ENCODE peak calls at places on chromosomes 11 and 22, in five cellular contexts. N is cardiac septum; K is fibroblast of the aortic adventitia; R is activated naive CD4-positive, alpha-beta T cell treated with anti-CD3 and anti-CD28 coated beads for 36 hours; U is K562. H is an unnamed sample.

GRCh38 chr22:26429458-26430238 is 588 bp downstream of the ASPHD2 start:
- DNase-seq in K (no peak), U (no peak), N (no peak), R (peak), H (no peak)

GRCh38 chr11:68999093-68999747 is 13.8 kb downstream of the MRGPRF start:
- DNase-seq in R (no peak), N (peak), K (no peak), U (no peak), H (no peak)

GRCh38 chr11:119375629-119376196 is 5.8 kb downstream of the USP2 start:
- DNase-seq in K (peak), N (peak), U (peak), R (no peak), H (peak)

GRCh38 chr11:111157571-111157970 is 88.0 kb upstream of the POU2AF2 start:
- DNase-seq in R (no peak), U (no peak), N (no peak), K (no peak), H (no peak)

GRCh38 chr11:105838668-105839403 is 183.2 kb downstream of the MSANTD4 start:
- DNase-seq in R (no peak), N (no peak), K (no peak), U (no peak), H (peak)

GRCh38 chr22:42967933-42968332 is 47.0 kb downstream of the PACSIN2 start:
- DNase-seq in N (peak), K (no peak), R (peak), U (peak), H (no peak)

GRCh38 chr11:72725731-72726042 is 26.5 kb downstream of the ARAP1 start:
- DNase-seq in N (no peak), K (no peak), R (no peak), U (no peak), H (no peak)

GRCh38 chr22:39179401-39179827 is 26.9 kb upstream of the CBX7 start:
- DNase-seq in U (peak), R (no peak), N (peak), K (no peak), H (no peak)

GRCh38 chr22:27705391-27706080 is 96.0 kb downstream of the MN1 start:
- DNase-seq in R (no peak), U (no peak), N (no peak), K (peak), H (no peak)

GRCh38 chr11:103035656-103036434 is 56.1 kb downstream of the DCUN1D5 start:
- DNase-seq in R (peak), N (no peak), U (peak), K (peak), H (peak)

GRCh38 chr22:50527921-50528681 is 1.7 kb downstream of the TYMP start:
- DNase-seq in U (no peak), N (no peak), R (no peak), K (no peak), H (no peak)

GRCh38 chr11:66082936-66083698 is 13.0 kb downstream of the PACS1 start:
- DNase-seq in U (peak), K (peak), R (no peak), N (no peak), H (peak)

GRCh38 chr22:48451891-48452290 is 1375.8 kb downstream of the BRD1 start:
- DNase-seq in U (no peak), R (no peak), K (no peak), N (no peak), H (no peak)

GRCh38 chr11:26234451-26234850 is 97.5 kb upstream of the ANO3 start:
- DNase-seq in K (peak), R (no peak), N (no peak), U (no peak), H (no peak)

GRCh38 chr22:39510529-39511149 is 8.5 kb downstream of the MIEF1 start:
- DNase-seq in U (no peak), R (no peak), N (no peak), K (no peak), H (no peak)

GRCh38 chr22:46456818-46457163 is 80.6 kb downstream of the CELSR1 start:
- DNase-seq in U (no peak), K (no peak), R (no peak), N (no peak), H (no peak)

GRCh38 chr11:67436459-67437081 is 912 bp downstream of the PTPRCAP start:
- DNase-seq in N (no peak), R (peak), U (peak), K (no peak), H (no peak)

GRCh38 chr22:19795617-19796008 is 35.0 kb downstream of the TBX1 start:
- DNase-seq in U (no peak), N (no peak), R (no peak), K (peak), H (no peak)

GRCh38 chr11:115521874-115522273 is 17.7 kb upstream of the CADM1 start:
- DNase-seq in K (no peak), U (no peak), N (no peak), R (no peak), H (no peak)

GRCh38 chr11:43922295-43922648 is 20.2 kb upstream of the C11orf96 start:
- DNase-seq in U (no peak), N (no peak), K (no peak), R (no peak), H (no peak)

GRCh38 chr11:10181811-10182210 is 112.2 kb downstream of the SBF2 start:
- DNase-seq in N (no peak), K (peak), R (no peak), U (no peak), H (peak)

GRCh38 chr11:2466869-2467694 is 22.3 kb downstream of the KCNQ1 start:
- DNase-seq in U (peak), R (peak), K (no peak), N (peak), H (no peak)

H was measured in choroid plexus epithelial cell.